ENCODE peak calls at places on chromosomes 1 and 21, in four cellular contexts. K is psoas muscle, G is pancreas, Y is body of pancreas. B is an unnamed sample.
A peak's percentile ranks its signal among the peaks of the same experiment; 100 is the strongest.

GRCh38 chr1:227314014-227314848 is 4.1 kb downstream of the CDC42BPA start:
- DNase-seq in K (no peak), G (no peak), Y (no peak), B (no peak)

GRCh38 chr1:37325010-37325409 is 149.4 kb upstream of the ZC3H12A start:
- DNase-seq in K (no peak), G (no peak), Y (no peak), B (no peak)

GRCh38 chr1:6123083-6123482 is 57.0 kb downstream of the CHD5 start:
- DNase-seq in K (no peak), G (no peak), Y (no peak), B (no peak)

GRCh38 chr21:46322351-46323226 is 1.1 kb downstream of the C21orf58 start:
- DNase-seq in K (no peak), G (peak; percentile 30), Y (no peak), B (no peak)

GRCh38 chr1:45038240-45038639 is 26.2 kb downstream of the UROD start:
- DNase-seq in K (no peak), G (no peak), Y (no peak), B (no peak)

GRCh38 chr1:25037174-25038074 is 107.3 kb upstream of the RUNX3 start:
- DNase-seq in K (peak; percentile 41), G (no peak), Y (no peak), B (no peak)

GRCh38 chr1:152067929-152068328 is 20.9 kb downstream of the TCHHL1 start:
- DNase-seq in K (no peak), G (no peak), Y (no peak), B (no peak)

GRCh38 chr1:41662656-41663437 is 178.4 kb upstream of the EDN2 start:
- DNase-seq in K (peak; percentile 78), G (peak; percentile 41), Y (peak; percentile 36), B (peak; percentile 41)

GRCh38 chr1:83639785-83640184 is 359.1 kb downstream of the TTLL7 start:
- DNase-seq in K (no peak), G (no peak), Y (no peak), B (no peak)

GRCh38 chr1:224697888-224698450 is 81.9 kb downstream of the CNIH3 start:
- DNase-seq in K (no peak), G (no peak), Y (no peak), B (no peak)

GRCh38 chr1:29851666-29852065 is 615.3 kb downstream of the PTPRU start:
- DNase-seq in K (no peak), G (no peak), Y (no peak), B (no peak)

GRCh38 chr1:29853716-29854330 is 617.5 kb downstream of the PTPRU start:
- DNase-seq in K (no peak), G (no peak), Y (no peak), B (no peak)

GRCh38 chr1:29849038-29849750 is 612.9 kb downstream of the PTPRU start:
- DNase-seq in K (no peak), G (peak; percentile 15), Y (peak; percentile 26), B (no peak)

GRCh38 chr1:29852248-29852647 is 615.9 kb downstream of the PTPRU start:
- DNase-seq in K (no peak), G (no peak), Y (no peak), B (no peak)

GRCh38 chr1:29850358-29850757 is 614.0 kb downstream of the PTPRU start:
- DNase-seq in K (no peak), G (no peak), Y (no peak), B (no peak)
- TF ChIP-seq CTCF in K (no peak), G (no peak), Y (no peak), B (no peak)

GRCh38 chr1:58823481-58824010 is 39.7 kb upstream of the JUN start:
- DNase-seq in K (no peak), G (no peak), Y (no peak), B (no peak)
- TF ChIP-seq CTCF in K (no peak), G (no peak), Y (no peak), B (no peak)

GRCh38 chr1:30329263-30329753 is 394.1 kb downstream of the MATN1 start:
- DNase-seq in K (no peak), G (no peak), Y (no peak), B (no peak)

GRCh38 chr1:30328100-30328370 is 395.4 kb downstream of the MATN1 start:
- DNase-seq in K (no peak), G (no peak), Y (no peak), B (no peak)

GRCh38 chr1:30328401-30329262 is 394.8 kb downstream of the MATN1 start:
- DNase-seq in K (no peak), G (no peak), Y (no peak), B (no peak)

GRCh38 chr1:30325999-30326398 is 397.4 kb downstream of the MATN1 start:
- DNase-seq in K (no peak), G (no peak), Y (no peak), B (no peak)

GRCh38 chr1:30327370-30328099 is 395.9 kb downstream of the MATN1 start:
- DNase-seq in K (no peak), G (no peak), Y (no peak), B (no peak)
- TF ChIP-seq CTCF in K (no peak), G (no peak), Y (no peak), B (no peak)

GRCh38 chr1:55702064-55702463 is 486.9 kb upstream of the USP24 start:
- DNase-seq in K (no peak), G (peak; percentile 14), Y (no peak), B (no peak)
- TF ChIP-seq CTCF in K (peak; percentile 44), G (peak; percentile 51), Y (peak; percentile 87), B (peak; percentile 41)

DNA sequence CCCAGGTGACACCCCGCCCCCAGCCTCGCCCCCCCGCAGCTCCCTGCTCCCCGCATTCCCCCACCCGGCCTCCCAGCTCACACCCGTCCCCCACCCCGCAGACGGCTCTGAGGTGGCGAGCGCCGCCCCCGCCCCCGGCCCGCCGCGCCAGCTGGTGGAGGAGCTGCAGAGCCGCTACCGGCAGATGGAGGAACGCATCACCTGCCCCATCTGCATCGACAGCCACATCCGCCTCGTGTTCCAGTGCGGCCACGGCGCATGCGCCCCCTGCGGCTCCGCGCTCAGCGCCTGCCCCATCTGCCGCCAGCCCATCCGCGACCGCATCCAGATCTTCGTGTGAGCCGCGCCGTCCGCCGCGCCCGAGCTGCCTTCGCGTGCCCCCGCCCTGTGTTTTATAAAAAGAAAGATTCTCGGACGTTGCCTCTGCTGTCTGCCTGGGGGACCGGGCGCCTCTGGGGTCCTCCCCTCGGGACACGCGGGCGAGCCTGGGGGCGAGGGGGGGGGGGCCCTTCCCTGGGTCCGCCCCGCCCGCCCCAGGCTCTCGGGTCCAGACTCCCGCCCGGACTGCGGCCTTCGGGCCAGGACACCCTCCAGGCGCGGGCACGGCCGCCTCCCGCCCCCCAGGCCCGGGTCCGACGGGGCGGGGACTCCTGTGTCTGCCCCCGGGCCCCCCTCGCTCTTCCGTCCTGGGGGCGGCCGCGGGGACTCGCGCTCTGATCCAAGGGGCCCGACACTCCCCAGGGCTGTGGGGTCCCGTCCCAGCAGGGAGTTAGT is 1.6 kb upstream of the MMP23B start:
- DNase-seq in K (peak; percentile 86), G (no peak), Y (no peak), B (no peak)
- TF ChIP-seq CTCF in K (no peak), G (no peak), Y (no peak), B (no peak)

GRCh38 chr1:8879348-8880067 is 1.0 kb upstream of the ENO1 start:
- DNase-seq in K (no peak), G (no peak), Y (no peak), B (no peak)

GRCh38 chr1:8880068-8880676 is 1.7 kb upstream of the ENO1 start:
- DNase-seq in K (no peak), G (peak; percentile 69), Y (peak; percentile 62), B (no peak)

GRCh38 chr1:8876099-8876496 is 2.4 kb downstream of the ENO1 start:
- DNase-seq in K (no peak), G (no peak), Y (no peak), B (no peak)

GRCh38 chr1:8875216-8875861 is 3.1 kb downstream of the ENO1 start:
- DNase-seq in K (no peak), G (no peak), Y (no peak), B (no peak)

DNA sequence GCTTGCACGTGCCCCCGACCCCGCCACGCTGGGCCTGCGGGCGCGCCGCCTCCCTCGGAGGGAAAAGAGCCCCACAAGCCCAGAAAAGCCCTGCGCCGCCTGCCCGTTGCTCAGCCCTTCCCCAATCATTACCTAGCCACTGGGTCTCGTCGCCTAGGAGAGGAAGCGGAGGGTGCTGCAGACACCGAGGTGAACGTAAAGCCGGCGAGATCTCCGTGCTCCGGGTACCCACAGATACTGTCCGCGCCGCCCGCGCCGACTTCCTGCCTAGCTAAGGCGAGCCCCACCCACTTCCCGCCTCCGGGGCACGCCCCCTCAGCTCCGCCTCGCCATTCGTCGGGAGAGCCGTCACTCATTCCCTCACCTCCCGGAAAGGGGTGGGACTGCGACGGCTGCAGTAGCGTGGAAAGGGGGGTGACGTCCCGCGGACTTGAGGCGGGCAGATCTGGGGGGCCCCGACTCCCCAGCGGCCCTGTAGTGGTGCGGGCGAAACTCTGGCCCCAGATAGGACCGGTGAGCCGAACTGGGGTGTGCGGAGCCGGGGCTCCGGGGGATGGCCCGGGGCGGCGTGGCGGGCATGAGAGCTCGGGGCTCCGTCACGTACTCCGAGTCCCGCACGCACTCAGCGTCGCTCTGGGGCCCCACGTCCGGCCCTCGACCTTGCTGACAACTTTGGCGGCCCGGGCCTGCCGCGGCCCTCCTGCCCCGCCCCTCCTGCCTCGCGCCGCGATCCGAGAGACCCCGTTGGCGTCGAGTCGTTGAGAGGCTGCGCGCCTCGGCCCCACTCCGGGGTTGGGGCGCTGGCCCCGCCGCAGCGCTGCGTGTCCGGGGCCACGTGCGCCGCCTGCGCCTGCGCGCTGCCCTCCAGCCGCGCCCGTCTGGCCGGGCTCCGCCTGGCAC is at the start of gene ENO1:
- DNase-seq in K (peak; percentile 99), G (peak; percentile 99), Y (peak; percentile 99), B (peak; percentile 71)
- TF ChIP-seq CTCF in K (no peak), G (no peak), Y (no peak), B (no peak)